ENCODE peak calls at places on chromosomes 11 and 22, in seven cellular contexts. F, E, Q, D, R, Y and T are unnamed samples.

GRCh38 chr11:7278314-7278917 is 26.7 kb downstream of the SYT9 start:
- DNase-seq in F (peak; percentile 37), E (peak; percentile 24), Q (no peak), D (peak; percentile 10), R (peak; percentile 43), Y (no peak), T (peak; percentile 34)

GRCh38 chr11:43035011-43035564 is 276.7 kb upstream of the API5 start:
- DNase-seq in F (no peak), E (no peak), Q (no peak), D (no peak), R (no peak), Y (no peak), T (no peak)

GRCh38 chr11:118049771-118050170 is 27.1 kb upstream of the TMPRSS4 start:
- DNase-seq in F (no peak), E (no peak), Q (no peak), D (no peak), R (no peak), Y (no peak), T (no peak)

GRCh38 chr11:114142646-114143045 is 83.1 kb downstream of the ZBTB16 start:
- DNase-seq in F (no peak), E (no peak), Q (no peak), D (no peak), R (no peak), Y (no peak), T (no peak)

GRCh38 chr22:30821381-30821780 is 126.7 kb downstream of the OSBP2 start:
- DNase-seq in F (no peak), E (no peak), Q (no peak), D (no peak), R (no peak), Y (no peak), T (no peak)

GRCh38 chr11:79030448-79030847 is 410.4 kb downstream of the TENM4 start:
- DNase-seq in F (no peak), E (no peak), Q (no peak), D (no peak), R (no peak), Y (no peak), T (no peak)

GRCh38 chr11:83472831-83473230 is 186.7 kb upstream of the CCDC90B start:
- DNase-seq in F (no peak), E (no peak), Q (no peak), D (no peak), R (no peak), Y (no peak), T (no peak)

GRCh38 chr22:23067691-23068090 is 2.6 kb upstream of the GNAZ start:
- DNase-seq in F (no peak), E (no peak), Q (no peak), D (no peak), R (no peak), Y (no peak), T (no peak)

GRCh38 chr11:77609234-77609633 is 19.5 kb downstream of the AQP11 start:
- DNase-seq in F (peak; percentile 61), E (no peak), Q (no peak), D (no peak), R (no peak), Y (no peak), T (no peak)

GRCh38 chr22:47850644-47851151 is 1088.2 kb downstream of the TBC1D22A start:
- DNase-seq in F (no peak), E (no peak), Q (no peak), D (no peak), R (no peak), Y (no peak), T (peak; percentile 9)

DNA sequence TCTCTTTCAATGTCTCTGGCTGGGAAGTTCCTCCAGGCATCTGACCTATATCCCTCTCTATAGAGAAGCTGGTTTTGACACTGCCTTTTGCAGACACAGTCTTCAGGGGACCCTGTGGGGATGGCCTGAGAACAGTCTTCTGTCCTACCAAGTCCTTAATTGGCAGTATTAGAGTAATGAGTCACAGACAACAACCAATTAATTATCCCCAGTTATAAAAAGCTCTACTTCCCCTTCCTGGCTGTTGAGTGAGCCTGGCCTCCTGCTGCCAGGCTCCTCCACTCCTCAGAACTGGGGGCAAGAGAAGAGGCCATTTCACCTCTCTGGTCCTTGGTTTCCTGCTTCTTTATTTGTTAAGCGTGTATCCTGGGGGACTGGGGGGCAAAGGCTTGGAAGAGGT is 41.2 kb upstream of the KLHL35 start:
- DNase-seq in F (no peak), E (no peak), Q (no peak), D (no peak), R (no peak), Y (no peak), T (no peak)
- TF ChIP-seq JUND in F (no peak), E (no peak), Q (no peak), D (no peak), R (no peak), Y (no peak), T (no peak)

GRCh38 chr11:57432017-57432590 is 5.2 kb upstream of the SLC43A3 start:
- DNase-seq in F (no peak), E (no peak), Q (no peak), D (no peak), R (no peak), Y (no peak), T (no peak)
- TF ChIP-seq JUND in F (no peak), E (no peak), Q (no peak), D (no peak), R (no peak), Y (no peak), T (no peak)

GRCh38 chr22:24198682-24199052 is 17.4 kb downstream of the SUSD2 start:
- DNase-seq in F (no peak), E (no peak), Q (no peak), D (no peak), R (no peak), Y (no peak), T (no peak)

GRCh38 chr22:24207264-24208011 is 26.2 kb downstream of the SUSD2 start:
- DNase-seq in F (no peak), E (no peak), Q (no peak), D (no peak), R (no peak), Y (no peak), T (no peak)

GRCh38 chr22:24205438-24206189 is 24.3 kb downstream of the SUSD2 start:
- DNase-seq in F (no peak), E (no peak), Q (no peak), D (no peak), R (no peak), Y (no peak), T (peak; percentile 66)

GRCh38 chr22:24200616-24201212 is 19.4 kb downstream of the SUSD2 start:
- DNase-seq in F (peak; percentile 6), E (peak; percentile 67), Q (no peak), D (peak; percentile 86), R (no peak), Y (no peak), T (no peak)

DNA sequence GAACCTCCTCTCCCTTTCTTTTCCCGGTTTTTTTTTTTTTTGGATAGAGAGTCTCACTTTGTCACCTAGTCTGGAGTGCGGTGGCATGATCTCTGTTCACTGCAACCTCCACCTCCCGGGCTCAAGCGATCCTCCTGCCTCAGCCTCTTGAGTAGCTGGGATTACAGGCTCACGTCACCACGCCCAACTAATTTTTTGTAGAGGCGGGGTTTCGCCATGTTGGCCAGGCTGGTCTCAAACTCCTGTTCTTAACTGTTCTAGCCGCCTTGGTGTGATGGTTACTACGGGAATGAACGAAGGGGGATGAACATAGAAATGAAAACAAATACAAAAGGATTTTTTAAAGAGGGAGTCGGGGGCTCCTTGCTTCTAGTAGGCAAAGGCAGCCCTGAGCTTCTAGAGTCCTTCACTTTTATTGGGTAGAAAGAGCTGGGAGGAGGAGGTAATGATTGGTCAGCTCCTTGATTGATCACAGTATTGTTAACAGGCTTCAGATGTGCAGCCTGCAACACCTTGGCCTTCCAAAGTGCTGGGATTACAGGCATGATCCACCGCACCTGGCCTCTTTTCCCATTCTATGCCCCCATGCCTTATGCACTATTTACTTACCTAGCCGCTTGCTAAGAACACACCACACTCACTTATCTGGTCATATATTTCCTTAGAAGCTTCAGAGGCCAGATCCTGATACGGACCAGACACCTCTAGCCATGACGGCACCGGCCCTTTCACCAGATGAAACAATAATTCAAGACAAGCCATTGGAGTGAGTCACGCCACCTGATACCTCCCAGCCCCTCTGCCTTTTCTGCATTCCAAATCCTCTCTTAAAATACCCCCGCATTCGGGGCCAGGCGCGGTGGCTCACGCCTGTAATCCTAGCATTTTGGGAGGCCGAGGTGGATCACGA is 20.6 kb downstream of the SUSD2 start:
- DNase-seq in F (no peak), E (peak; percentile 85), Q (no peak), D (peak; percentile 39), R (no peak), Y (no peak), T (no peak)
- TF ChIP-seq JUND in F (peak; percentile 37), E (peak; percentile 76), Q (no peak), D (no peak), R (no peak), Y (no peak), T (no peak)

GRCh38 chr11:115676768-115677167 is 172.6 kb upstream of the CADM1 start:
- DNase-seq in F (no peak), E (no peak), Q (no peak), D (no peak), R (no peak), Y (no peak), T (no peak)
- TF ChIP-seq JUND in F (no peak), E (no peak), Q (no peak), D (no peak), R (no peak), Y (no peak), T (no peak)

DNA sequence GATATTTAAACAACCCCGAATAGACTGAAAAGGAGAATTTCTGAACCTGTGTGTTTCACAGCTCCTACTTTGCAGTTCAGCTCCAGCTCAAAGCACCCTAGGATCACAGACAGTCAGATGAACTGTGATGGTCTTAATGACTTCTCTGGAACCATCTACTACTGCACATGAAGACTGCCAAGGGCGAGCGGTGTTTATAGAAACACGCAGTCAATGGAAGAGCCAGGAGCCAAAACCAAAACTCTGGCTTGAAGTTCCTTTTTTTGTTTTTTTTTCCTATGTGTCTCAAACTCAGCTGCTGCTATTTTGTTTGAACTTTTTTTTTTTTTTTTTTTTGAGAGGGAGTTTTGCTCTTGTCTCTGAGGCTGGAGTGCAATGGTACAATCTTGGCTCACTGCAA is 382.6 kb upstream of the SYN3 start:
- DNase-seq in F (no peak), E (no peak), Q (no peak), D (no peak), R (no peak), Y (no peak), T (no peak)
- TF ChIP-seq JUND in F (no peak), E (no peak), Q (no peak), D (no peak), R (no peak), Y (no peak), T (no peak)

GRCh38 chr11:60657880-60658279 is 41.5 kb upstream of the MS4A8 start:
- DNase-seq in F (no peak), E (no peak), Q (no peak), D (peak; percentile 28), R (no peak), Y (no peak), T (peak; percentile 69)

GRCh38 chr11:60658409-60658808 is 41.0 kb upstream of the MS4A8 start:
- DNase-seq in F (no peak), E (no peak), Q (no peak), D (peak; percentile 35), R (no peak), Y (no peak), T (peak; percentile 70)
- TF ChIP-seq JUND in F (no peak), E (no peak), Q (no peak), D (no peak), R (no peak), Y (no peak), T (no peak)

DNA sequence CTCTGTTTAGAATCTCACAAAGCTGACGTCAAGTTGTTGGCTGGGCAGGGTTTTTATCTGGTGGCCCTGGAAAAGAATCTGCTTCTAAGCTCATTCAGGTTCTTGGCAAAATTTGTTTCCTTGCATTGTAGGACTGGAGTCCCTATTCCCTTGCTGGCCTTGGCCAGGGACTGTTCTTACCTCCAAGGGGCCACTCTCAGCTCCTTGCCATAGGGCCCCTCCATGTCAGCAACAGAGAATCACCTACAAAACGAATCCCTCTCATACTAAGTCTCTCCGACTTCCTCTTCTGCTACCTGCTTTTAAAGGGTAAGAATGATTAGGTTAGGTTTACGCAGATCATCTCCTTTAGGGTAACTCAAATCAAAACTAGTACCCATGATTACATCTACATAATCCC is 63.2 kb downstream of the PARVA start:
- DNase-seq in F (no peak), E (no peak), Q (no peak), D (no peak), R (no peak), Y (no peak), T (no peak)
- TF ChIP-seq JUND in F (no peak), E (no peak), Q (no peak), D (no peak), R (no peak), Y (no peak), T (no peak)